ENCODE peak calls at places on chromosomes 11 and 22, in eight cellular contexts. K, T, E, Z, Q, P, F and Y are unnamed samples.

GRCh38 chr22:37126383-37126782 is 16.9 kb upstream of the TMPRSS6 start:
- DNase-seq in P (no peak), Z (no peak), E (no peak), F (no peak), T (no peak), Q (no peak), K (no peak), Y (no peak)

GRCh38 chr11:59706518-59707285 is 6.9 kb downstream of the OR10V1 start:
- DNase-seq in F (no peak), T (peak), Q (no peak), P (peak), Z (no peak), K (no peak), E (no peak), Y (no peak)

GRCh38 chr11:7512525-7513209 is 1.1 kb upstream of the PPFIBP2 start:
- DNase-seq in Z (no peak), Q (no peak), P (no peak), T (no peak), F (no peak), E (peak), K (no peak), Y (no peak)

GRCh38 chr22:31631381-31631780 is 30.6 kb downstream of the PISD start:
- DNase-seq in Z (no peak), K (no peak), Q (no peak), P (no peak), F (no peak), T (no peak), E (no peak), Y (no peak)

GRCh38 chr11:66420671-66421476 is at the start of gene NPAS4:
- DNase-seq in Q (no peak), P (no peak), K (no peak), Z (peak), T (no peak), E (no peak), F (peak), Y (no peak)

GRCh38 chr11:15889972-15890371 is 466.4 kb downstream of the SOX6 start:
- DNase-seq in Z (no peak), K (no peak), Q (no peak), E (no peak), P (no peak), T (no peak), F (no peak), Y (no peak)

GRCh38 chr11:114193730-114194674 is 102.2 kb upstream of the NNMT start:
- DNase-seq in E (no peak), P (no peak), T (no peak), K (no peak), Q (no peak), Z (no peak), F (no peak), Y (no peak)

GRCh38 chr22:19291218-19291579 is 320 bp downstream of the CLTCL1 start:
- DNase-seq in Z (no peak), Q (no peak), T (no peak), F (peak), K (no peak), P (no peak), E (no peak), Y (peak)

GRCh38 chr11:72975778-72976520 is 161.7 kb downstream of the ATG16L2 start:
- DNase-seq in E (no peak), T (peak), P (peak), Q (no peak), F (no peak), Z (no peak), K (no peak), Y (no peak)

GRCh38 chr11:79195209-79195608 is 245.6 kb downstream of the TENM4 start:
- DNase-seq in Q (no peak), K (no peak), T (no peak), Z (no peak), E (no peak), F (no peak), P (no peak), Y (no peak)

GRCh38 chr11:96154802-96155520 is 188.0 kb downstream of the MAML2 start:
- DNase-seq in F (no peak), P (no peak), T (no peak), E (peak), K (no peak), Z (no peak), Q (no peak), Y (no peak)